ENCODE peak calls at places on chromosomes 16 and 17, in five cellular contexts. One of them, this sample, is unnamed.

GRCh38 chr17:927611-928461 is 51.7 kb downstream of the NXN start:
- DNase-seq in Karpas-422: no peak
- DNase-seq in cardiac muscle cell: peak
- DNase-seq in HT-29: peak
- DNase-seq in LoVo: peak
- DNase-seq in this sample: peak

GRCh38 chr17:62653831-62654829 is 26.7 kb downstream of the MRC2 start:
- DNase-seq in cardiac muscle cell: peak
- DNase-seq in Karpas-422: no peak
- DNase-seq in LoVo: no peak
- DNase-seq in HT-29: no peak
- DNase-seq in this sample: peak

GRCh38 chr17:7029659-7030058 is 6.2 kb upstream of the SLC16A13 start:
- DNase-seq in LoVo: no peak
- DNase-seq in HT-29: no peak
- DNase-seq in cardiac muscle cell: peak
- DNase-seq in Karpas-422: no peak
- DNase-seq in this sample: no peak

GRCh38 chr17:79839363-79840203 is at the start of gene CBX4:
- DNase-seq in Karpas-422: peak
- DNase-seq in HT-29: peak
- DNase-seq in LoVo: peak
- DNase-seq in cardiac muscle cell: peak
- DNase-seq in this sample: peak

GRCh38 chr17:28985950-28986713 is 19.7 kb downstream of the SEZ6 start:
- DNase-seq in Karpas-422: no peak
- DNase-seq in HT-29: no peak
- DNase-seq in LoVo: no peak
- DNase-seq in cardiac muscle cell: no peak
- DNase-seq in this sample: no peak

GRCh38 chr17:29145289-29146058 is 34.7 kb downstream of the MYO18A start:
- DNase-seq in HT-29: peak
- DNase-seq in LoVo: peak
- DNase-seq in cardiac muscle cell: peak
- DNase-seq in Karpas-422: peak
- DNase-seq in this sample: peak

GRCh38 chr17:43637563-43638323 is 24.0 kb downstream of the MEOX1 start:
- DNase-seq in Karpas-422: no peak
- DNase-seq in cardiac muscle cell: no peak
- DNase-seq in HT-29: no peak
- DNase-seq in LoVo: no peak
- DNase-seq in this sample: no peak

GRCh38 chr16:3259829-3260228 is 3.4 kb upstream of the MEFV start:
- DNase-seq in HT-29: no peak
- DNase-seq in Karpas-422: no peak
- DNase-seq in cardiac muscle cell: no peak
- DNase-seq in LoVo: no peak
- DNase-seq in this sample: no peak

GRCh38 chr17:75295220-75296158 is 6.3 kb upstream of the SLC25A19 start:
- DNase-seq in Karpas-422: no peak
- DNase-seq in cardiac muscle cell: no peak
- DNase-seq in HT-29: no peak
- DNase-seq in LoVo: no peak
- DNase-seq in this sample: no peak

GRCh38 chr16:26475579-26475978 is 591.1 kb upstream of the C16orf82 start:
- DNase-seq in LoVo: no peak
- DNase-seq in Karpas-422: no peak
- DNase-seq in cardiac muscle cell: no peak
- DNase-seq in HT-29: no peak
- DNase-seq in this sample: no peak

GRCh38 chr16:76964464-76965154 is 226.4 kb upstream of the MON1B start:
- DNase-seq in HT-29: no peak
- DNase-seq in LoVo: no peak
- DNase-seq in Karpas-422: no peak
- DNase-seq in cardiac muscle cell: no peak
- DNase-seq in this sample: no peak

GRCh38 chr17:7859028-7859427 is 1.2 kb downstream of the CYB5D1 start:
- DNase-seq in Karpas-422: no peak
- DNase-seq in HT-29: no peak
- DNase-seq in cardiac muscle cell: no peak
- DNase-seq in LoVo: no peak
- DNase-seq in this sample: no peak

GRCh38 chr16:11712122-11712521 is 30.5 kb downstream of the TXNDC11 start:
- DNase-seq in HT-29: no peak
- DNase-seq in Karpas-422: no peak
- DNase-seq in LoVo: no peak
- DNase-seq in cardiac muscle cell: no peak
- DNase-seq in this sample: no peak